ENCODE peak calls at places on chromosomes 3 and 15, in ten cellular contexts. S is SHP77, V is pons, K is GM12865, W is kidney epithelial cell, R is AG09309, B is neuronal stem cell, D is body of pancreas, L is uterus, G is NCI-H526. M is an unnamed sample.

GRCh38 chr15:25780479-25781255 is 82.5 kb downstream of the ATP10A start:
- DNase-seq in S (no peak), W (no peak), G (no peak), V (no peak), B (no peak), K (no peak), D (no peak), L (no peak), R (no peak), M (no peak)

GRCh38 chr15:25859838-25860645 is 3.1 kb downstream of the ATP10A start:
- DNase-seq in D (peak; percentile 33), B (no peak), L (no peak), S (no peak), R (no peak), K (no peak), G (no peak), V (no peak), W (no peak), M (no peak)

GRCh38 chr15:51155016-51155580 is 60.4 kb upstream of the TNFAIP8L3 start:
- DNase-seq in K (no peak), S (no peak), V (no peak), W (no peak), R (no peak), B (no peak), D (no peak), G (no peak), L (no peak), M (no peak)

GRCh38 chr3:119145500-119146167 is at the start of gene TEX55:
- DNase-seq in R (peak; percentile 16), L (no peak), D (peak; percentile 36), V (peak; percentile 62), S (peak; percentile 36), W (no peak), K (peak; percentile 46), G (peak; percentile 15), B (no peak), M (peak; percentile 9)

GRCh38 chr15:46848704-46849103 is 868.6 kb upstream of the SEMA6D start:
- DNase-seq in S (no peak), G (no peak), D (no peak), B (no peak), K (no peak), L (no peak), R (no peak), V (no peak), W (peak; percentile 71), M (no peak)

GRCh38 chr3:39724233-39724846 is 85.1 kb upstream of the MYRIP start:
- DNase-seq in S (no peak), W (no peak), R (no peak), L (no peak), G (no peak), B (no peak), K (no peak), D (no peak), V (peak; percentile 44), M (no peak)

GRCh38 chr15:31169558-31169957 is 68.0 kb upstream of the TRPM1 start:
- DNase-seq in G (no peak), D (no peak), B (no peak), R (no peak), W (no peak), V (no peak), L (no peak), S (no peak), K (peak; percentile 79), M (no peak)

GRCh38 chr3:45084820-45085816 is 59.0 kb downstream of the CLEC3B start:
- DNase-seq in G (no peak), K (no peak), R (peak; percentile 82), D (no peak), L (no peak), V (no peak), B (no peak), S (no peak), W (no peak), M (no peak)

GRCh38 chr15:52733696-52734255 is 54.6 kb upstream of the ATOSA start:
- DNase-seq in V (no peak), W (no peak), R (no peak), D (no peak), K (no peak), G (no peak), B (no peak), S (no peak), L (no peak), M (no peak)

GRCh38 chr15:66581972-66582537 is 16.3 kb upstream of the LCTL start:
- DNase-seq in B (no peak), G (no peak), K (no peak), W (no peak), V (no peak), D (no peak), R (no peak), L (no peak), S (no peak), M (no peak)

GRCh38 chr3:51681453-51681852 is 10.4 kb downstream of the TEX264 start:
- DNase-seq in G (no peak), V (peak; percentile 41), B (no peak), S (no peak), R (no peak), W (no peak), D (peak; percentile 18), L (no peak), K (peak; percentile 59), M (peak; percentile 50)

GRCh38 chr3:59052803-59053411 is 3.1 kb upstream of the CFAP20DC start:
- DNase-seq in W (no peak), S (peak; percentile 11), R (no peak), D (peak; percentile 36), G (no peak), K (peak; percentile 52), V (peak; percentile 18), L (no peak), B (no peak), M (no peak)

GRCh38 chr15:69797051-69797595 is 300.6 kb downstream of the TLE3 start:
- DNase-seq in D (no peak), V (no peak), L (no peak), R (no peak), G (no peak), K (no peak), S (no peak), W (no peak), B (no peak), M (no peak)

GRCh38 chr15:70854669-70854976 is 666 bp upstream of the LARP6 start:
- DNase-seq in V (peak; percentile 82), L (peak; percentile 42), G (no peak), S (no peak), K (peak; percentile 30), R (no peak), B (peak; percentile 12), D (no peak), W (no peak), M (no peak)

GRCh38 chr3:140399853-140400252 is 278.0 kb upstream of the TRIM42 start:
- DNase-seq in B (no peak), L (no peak), W (no peak), V (peak; percentile 46), R (no peak), K (no peak), D (no peak), S (no peak), G (no peak), M (no peak)

GRCh38 chr3:15367059-15367458 is 34.7 kb upstream of the SH3BP5 start:
- DNase-seq in R (no peak), G (no peak), B (no peak), S (no peak), W (no peak), V (no peak), L (no peak), D (no peak), K (no peak), M (no peak)

GRCh38 chr3:110419571-110419970 is 652.0 kb upstream of the NECTIN3 start:
- DNase-seq in S (no peak), D (no peak), G (no peak), V (no peak), B (no peak), R (peak; percentile 57), K (no peak), W (no peak), L (no peak), M (no peak)

GRCh38 chr3:110149763-110150162 is 812.4 kb upstream of the DPPA4 start:
- DNase-seq in V (no peak), S (no peak), W (no peak), B (no peak), K (no peak), R (no peak), D (no peak), L (no peak), G (no peak), M (no peak)

GRCh38 chr15:23645379-23646164 is 2.1 kb downstream of the MAGEL2 start:
- DNase-seq in V (no peak), S (peak; percentile 1), G (peak; percentile 10), B (no peak), K (no peak), D (peak; percentile 30), R (no peak), W (no peak), L (no peak), M (no peak)

GRCh38 chr3:152583913-152584312 is 251.0 kb upstream of the P2RY1 start:
- DNase-seq in K (no peak), W (no peak), R (no peak), V (no peak), B (no peak), S (no peak), L (no peak), D (no peak), G (no peak), M (no peak)

GRCh38 chr3:71621802-71622537 is 38.4 kb upstream of the FOXP1 start:
- DNase-seq in B (no peak), L (no peak), S (no peak), R (no peak), V (no peak), W (no peak), K (no peak), D (no peak), G (no peak), M (no peak)

GRCh38 chr3:160038862-160039562 is 50.4 kb downstream of the IL12A start:
- DNase-seq in G (no peak), V (no peak), D (peak; percentile 72), S (no peak), R (no peak), L (no peak), W (no peak), B (peak; percentile 8), K (no peak), M (no peak)

GRCh38 chr15:46456431-46456830 is 821.6 kb downstream of the SQOR start:
- DNase-seq in W (no peak), L (no peak), S (no peak), V (no peak), K (no peak), B (no peak), D (no peak), R (no peak), G (no peak), M (peak; percentile 73)

GRCh38 chr3:63354160-63354559 is 76.1 kb downstream of the SYNPR start:
- DNase-seq in V (no peak), R (no peak), D (no peak), S (no peak), K (no peak), B (no peak), W (no peak), G (no peak), L (no peak), M (no peak)

GRCh38 chr3:31800436-31800835 is 180.6 kb downstream of the OSBPL10 start:
- DNase-seq in G (no peak), L (no peak), R (no peak), W (no peak), B (no peak), V (no peak), D (no peak), S (no peak), K (no peak), M (no peak)

GRCh38 chr3:32428092-32429068 is 36.7 kb downstream of the CMTM7 start:
- DNase-seq in B (no peak), G (no peak), W (no peak), V (no peak), L (no peak), D (no peak), R (no peak), S (no peak), K (peak; percentile 77), M (no peak)